ENCODE peak calls at places on chromosomes 11 and 22, in four cellular contexts. V is PC-3, D is neural progenitor cell, L is fibroblast of lung. U is an unnamed sample.

GRCh38 chr11:65625628-65626342 is 10.2 kb downstream of the PCNX3 start:
- DNase-seq in V (no peak), D (peak), L (peak), U (no peak)

GRCh38 chr11:14542384-14542783 is 22.2 kb upstream of the PSMA1 start:
- DNase-seq in V (no peak), D (no peak), L (no peak), U (no peak)

GRCh38 chr11:125902927-125903752 is at the start of gene PUS3:
- DNase-seq in V (peak), D (peak), L (peak), U (peak)

GRCh38 chr22:23576681-23577080 is 3.4 kb downstream of the IGLL1 start:
- DNase-seq in V (no peak), D (no peak), L (no peak), U (no peak)

GRCh38 chr11:71301046-71301857 is 48.9 kb upstream of the SHANK2 start:
- DNase-seq in V (no peak), D (no peak), L (no peak), U (no peak)

GRCh38 chr22:21972806-21973205 is 9.8 kb downstream of the TOP3B start:
- DNase-seq in V (no peak), D (no peak), L (no peak), U (no peak)

GRCh38 chr11:57643802-57644201 is 5.9 kb downstream of the YPEL4 start:
- DNase-seq in V (no peak), D (no peak), L (no peak), U (no peak)

GRCh38 chr11:68827733-68828132 is 14.0 kb downstream of the CPT1A start:
- DNase-seq in V (no peak), D (no peak), L (no peak), U (no peak)

GRCh38 chr22:19929586-19930302 is 11.8 kb upstream of the COMT start:
- DNase-seq in V (no peak), D (no peak), L (no peak), U (no peak)

GRCh38 chr11:72685560-72686480 is 11.6 kb upstream of the PDE2A start:
- DNase-seq in V (no peak), D (no peak), L (peak), U (no peak)

GRCh38 chr11:4181780-4182721 is 87.5 kb downstream of the RRM1 start:
- DNase-seq in V (peak), D (peak), L (peak), U (peak)

GRCh38 chr11:20597137-20597923 is 2.1 kb upstream of the SLC6A5 start:
- DNase-seq in V (no peak), D (peak), L (no peak), U (no peak)
- TF ChIP-seq EZH2 in V (no peak), D (peak), L (no peak), U (no peak)

DNA sequence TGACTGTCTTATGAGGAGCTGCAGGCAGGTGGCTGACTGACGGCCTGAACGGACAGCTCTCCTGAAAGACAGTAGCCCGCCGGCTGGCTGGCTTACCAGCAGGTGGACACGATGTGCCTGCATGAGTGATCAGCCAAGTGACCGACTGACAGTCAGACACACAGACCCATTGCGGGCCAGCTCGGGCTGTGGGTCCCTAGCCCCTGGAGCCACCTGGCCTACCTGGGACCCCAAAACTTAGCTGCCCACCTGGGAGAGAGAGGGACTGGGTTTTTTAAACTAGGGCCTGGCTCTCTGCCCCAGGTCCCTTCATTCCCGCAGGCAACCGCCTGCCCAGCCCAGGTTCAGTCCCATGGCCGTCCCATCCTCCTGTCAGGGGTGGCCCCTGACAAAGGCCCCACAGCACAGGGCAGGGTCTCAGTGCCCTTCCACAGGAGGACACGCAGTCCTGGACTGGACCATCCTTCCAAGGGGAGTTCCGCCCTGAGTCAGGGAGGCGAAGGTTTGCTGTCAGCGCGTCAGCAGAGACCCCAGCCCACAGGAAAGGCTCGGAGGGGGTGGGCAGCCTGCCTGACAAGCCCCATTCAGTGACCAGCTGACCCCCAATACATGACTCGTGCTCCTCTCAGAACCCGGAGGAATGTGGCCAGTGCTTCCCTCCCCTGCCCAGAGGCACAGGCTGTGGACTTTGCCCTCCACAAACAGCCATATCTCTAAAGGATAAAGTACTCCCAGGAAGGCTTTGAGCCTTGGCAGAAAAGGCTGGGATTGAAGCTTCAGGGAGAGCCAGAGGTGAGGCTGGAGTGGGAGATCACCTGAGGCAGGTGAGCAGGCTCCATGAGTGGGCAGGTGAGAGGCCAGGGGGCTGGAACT is 8.4 kb downstream of the SLCO2B1 start:
- DNase-seq in V (no peak), D (peak), L (no peak), U (no peak)
- H3K4me2 ChIP-seq in V (no peak), D (no peak), L (no peak), U (no peak)

GRCh38 chr22:49608660-49609059 is 219.0 kb downstream of the BRD1 start:
- DNase-seq in V (no peak), D (no peak), L (no peak), U (no peak)
- TF ChIP-seq EZH2 in V (no peak), D (no peak), L (no peak), U (no peak)

GRCh38 chr11:61794579-61794978 is 1.9 kb downstream of the FEN1 start:
- DNase-seq in V (no peak), D (no peak), L (no peak), U (no peak)

GRCh38 chr11:61795459-61795858 is 2.7 kb downstream of the FEN1 start:
- DNase-seq in V (no peak), D (no peak), L (no peak), U (no peak)

GRCh38 chr11:61796127-61796526 is 3.4 kb downstream of the FEN1 start:
- DNase-seq in V (no peak), D (no peak), L (no peak), U (no peak)

GRCh38 chr11:61799665-61800284 is 7.1 kb downstream of the FEN1 start:
- DNase-seq in V (no peak), D (no peak), L (no peak), U (no peak)

DNA sequence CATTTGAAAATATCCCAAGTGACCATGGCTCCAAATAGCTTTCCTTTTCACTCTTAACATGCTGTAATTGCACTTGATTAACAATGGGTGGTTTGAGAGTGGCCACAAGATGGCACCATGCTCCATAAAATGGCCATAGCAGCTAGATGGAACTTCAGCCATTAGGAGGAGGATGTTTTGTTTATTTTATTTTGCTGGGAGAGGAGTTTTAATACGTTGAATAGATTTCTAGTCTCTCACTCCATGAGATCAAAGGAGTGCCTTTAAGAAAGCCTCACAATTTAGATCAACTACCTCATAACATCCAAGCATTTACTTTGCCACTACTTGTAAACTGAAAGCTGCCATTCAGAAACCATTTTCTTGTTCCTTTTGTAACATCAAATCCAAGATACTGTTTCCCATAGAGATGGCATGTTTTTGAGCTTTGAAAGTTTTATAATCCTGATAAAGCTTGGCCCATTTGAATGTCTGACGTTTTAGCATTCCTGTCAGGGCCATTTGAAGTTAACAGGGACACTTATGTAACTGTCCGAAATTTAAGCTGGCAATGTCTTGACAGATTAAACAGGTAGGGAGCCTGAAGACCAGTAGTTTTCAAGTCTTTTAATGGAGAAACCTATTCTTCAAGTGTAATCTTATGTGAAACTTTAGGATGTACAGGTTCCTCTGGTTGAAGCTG is 4.7 kb downstream of the FEN1 start:
- DNase-seq in V (peak), D (peak), L (peak), U (peak)
- H3K4me2 ChIP-seq in V (no peak), D (no peak), L (peak), U (peak)

U was measured in astrocyte.